ENCODE peak calls at places on chromosomes 7 and 10, in seven cellular contexts. G, D, J, I, T, W and Q are unnamed samples.

GRCh38 chr10:71103969-71104368 is 108.4 kb upstream of the UNC5B start:
- DNase-seq in G (no peak), D (no peak), J (no peak), I (no peak), T (no peak), W (no peak), Q (no peak)

GRCh38 chr7:92557249-92557648 is 28.7 kb downstream of the RBM48 start:
- DNase-seq in G (no peak), D (no peak), J (no peak), I (no peak), T (no peak), W (no peak), Q (no peak)

GRCh38 chr7:24172859-24173258 is 111.1 kb upstream of the NPY start:
- DNase-seq in G (no peak), D (no peak), J (no peak), I (no peak), T (no peak), W (no peak), Q (no peak)

GRCh38 chr10:114367041-114367675 is 37.1 kb downstream of the AFAP1L2 start:
- DNase-seq in G (no peak), D (no peak), J (no peak), I (no peak), T (no peak), W (peak; percentile 52), Q (no peak)

GRCh38 chr10:66627156-66627555 is 298.7 kb upstream of the LRRTM3 start:
- DNase-seq in G (no peak), D (peak; percentile 66), J (peak; percentile 15), I (no peak), T (no peak), W (no peak), Q (peak; percentile 81)

GRCh38 chr10:34916368-34916767 is 101.3 kb upstream of the PARD3 start:
- DNase-seq in G (no peak), D (no peak), J (no peak), I (no peak), T (no peak), W (no peak), Q (no peak)

GRCh38 chr10:12419279-12419847 is 70.0 kb downstream of the CAMK1D start:
- DNase-seq in G (no peak), D (peak; percentile 79), J (peak; percentile 70), I (no peak), T (peak; percentile 29), W (no peak), Q (no peak)

GRCh38 chr10:18214692-18215563 is 74.7 kb downstream of the CACNB2 start:
- DNase-seq in G (no peak), D (no peak), J (peak; percentile 24), I (no peak), T (no peak), W (peak; percentile 33), Q (peak; percentile 70)

GRCh38 chr7:22632674-22633073 is 94.3 kb upstream of the IL6 start:
- DNase-seq in G (no peak), D (no peak), J (no peak), I (no peak), T (no peak), W (no peak), Q (no peak)

DNA sequence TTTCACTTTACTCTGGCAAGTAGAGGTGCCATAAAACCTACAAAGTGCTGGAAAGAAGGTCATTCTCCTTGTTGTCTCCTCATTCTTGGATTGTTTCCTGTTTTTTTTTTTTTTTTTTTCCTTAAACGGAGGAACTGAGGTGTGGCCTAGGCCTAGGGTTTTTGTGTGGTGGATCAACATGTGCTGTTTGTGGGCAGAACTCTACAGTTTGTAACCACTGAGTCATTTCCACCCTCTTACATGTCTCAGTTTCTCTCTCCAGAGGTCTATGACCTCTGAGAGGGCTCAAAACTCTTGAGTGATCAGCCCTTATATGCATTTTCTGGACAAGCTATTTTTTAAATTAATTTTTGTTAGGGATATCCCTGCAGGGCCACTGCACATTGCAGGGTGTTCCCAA is 296.0 kb downstream of the PPP1R3A start:
- DNase-seq in G (no peak), D (no peak), J (no peak), I (no peak), T (no peak), W (no peak), Q (no peak)
- TF ChIP-seq POLR2AphosphoS5 in G (no peak), D (no peak), J (no peak), I (no peak), T (no peak), W (no peak), Q (no peak)

DNA sequence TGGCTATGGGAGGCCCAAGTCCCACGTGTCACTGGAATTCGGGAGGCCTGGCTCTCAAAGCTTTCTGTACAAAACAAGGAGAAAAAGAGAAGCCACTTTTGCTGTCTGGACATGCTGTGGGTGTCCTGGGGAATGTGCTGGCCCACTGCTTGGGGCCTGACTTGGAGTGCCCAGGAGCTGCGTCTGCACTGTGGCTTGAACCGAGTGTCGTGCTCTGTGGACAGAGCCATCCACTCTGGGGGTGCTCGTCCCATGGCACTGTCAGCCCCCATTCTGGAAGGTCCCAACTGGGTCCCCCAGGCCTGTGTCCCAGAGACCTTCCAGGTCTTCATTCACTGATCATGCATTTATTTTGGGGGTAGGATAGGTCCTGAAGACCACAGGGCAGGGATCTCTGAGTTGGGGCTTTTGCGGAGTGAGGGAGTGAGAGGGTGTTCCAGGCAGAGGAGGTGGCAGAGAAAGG is 138.0 kb downstream of the LHPP start:
- DNase-seq in G (no peak), D (no peak), J (no peak), I (no peak), T (peak; percentile 66), W (no peak), Q (no peak)
- TF ChIP-seq POLR2AphosphoS5 in G (no peak), D (no peak), J (no peak), I (no peak), T (no peak), W (no peak), Q (no peak)

GRCh38 chr10:132684164-132684891 is 101.6 kb downstream of the NKX6-2 start:
- DNase-seq in G (no peak), D (no peak), J (peak; percentile 67), I (no peak), T (peak; percentile 41), W (no peak), Q (no peak)

GRCh38 chr10:132685921-132686680 is 99.8 kb downstream of the NKX6-2 start:
- DNase-seq in G (no peak), D (no peak), J (no peak), I (no peak), T (peak; percentile 64), W (no peak), Q (no peak)

GRCh38 chr10:132687893-132688579 is 97.9 kb downstream of the NKX6-2 start:
- DNase-seq in G (no peak), D (no peak), J (no peak), I (no peak), T (peak; percentile 55), W (no peak), Q (no peak)

GRCh38 chr10:132687181-132687892 is 98.6 kb downstream of the NKX6-2 start:
- DNase-seq in G (no peak), D (no peak), J (no peak), I (no peak), T (peak; percentile 59), W (no peak), Q (no peak)

DNA sequence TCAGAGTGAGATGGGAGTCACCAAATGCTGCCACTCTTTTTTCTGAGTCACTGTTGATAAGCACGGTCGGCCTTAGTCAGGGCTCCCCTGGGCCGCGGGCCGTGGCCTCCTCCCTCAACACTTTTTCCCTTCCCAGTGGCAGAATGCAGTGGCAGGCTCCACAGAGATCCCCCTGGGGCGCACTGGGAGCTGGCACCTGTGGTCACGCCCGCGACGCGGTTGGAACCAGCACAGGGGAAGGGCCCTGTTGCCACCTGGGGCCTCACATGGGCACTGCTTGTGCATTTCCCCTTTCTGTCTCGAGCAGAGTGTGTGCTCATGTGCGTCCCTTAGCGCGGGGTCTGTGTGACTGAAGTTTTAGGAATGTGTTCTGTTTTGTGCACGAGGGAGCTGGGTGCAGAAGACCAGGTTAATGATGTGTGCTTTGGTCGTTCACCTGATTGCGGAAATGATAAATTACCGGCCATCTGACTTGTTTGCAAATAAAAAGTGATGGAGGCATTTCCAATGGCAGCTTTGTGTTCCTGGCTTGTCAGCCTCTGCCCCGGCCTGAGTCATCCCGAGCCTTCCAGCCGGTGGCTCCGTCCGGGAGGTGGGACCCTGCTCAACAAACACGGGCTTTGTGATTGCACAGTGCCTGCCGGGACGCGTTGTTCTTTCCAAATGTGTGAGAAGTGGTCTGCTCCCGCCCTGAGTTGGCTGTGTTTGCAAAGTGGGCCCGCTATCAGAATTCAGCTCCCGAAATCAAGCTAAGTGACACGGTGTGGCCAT is 100.6 kb downstream of the NKX6-2 start:
- DNase-seq in G (no peak), D (no peak), J (peak; percentile 73), I (no peak), T (peak; percentile 83), W (peak; percentile 87), Q (no peak)
- TF ChIP-seq POLR2AphosphoS5 in G (no peak), D (no peak), J (no peak), I (no peak), T (no peak), W (peak; percentile 81), Q (no peak)

GRCh38 chr10:29761916-29762315 is 127.1 kb upstream of the SVIL start:
- DNase-seq in G (no peak), D (peak; percentile 42), J (no peak), I (no peak), T (no peak), W (no peak), Q (no peak)
- TF ChIP-seq POLR2AphosphoS5 in G (no peak), D (no peak), J (no peak), I (no peak), T (no peak), W (no peak), Q (no peak)

GRCh38 chr10:58397830-58398229 is 12.6 kb downstream of the TFAM start:
- DNase-seq in G (no peak), D (no peak), J (no peak), I (no peak), T (no peak), W (no peak), Q (no peak)
- TF ChIP-seq POLR2AphosphoS5 in G (peak; percentile 43), D (no peak), J (no peak), I (no peak), T (no peak), W (no peak), Q (no peak)

GRCh38 chr7:75650062-75650461 is 88.7 kb downstream of the HIP1 start:
- DNase-seq in G (no peak), D (no peak), J (no peak), I (no peak), T (no peak), W (no peak), Q (peak; percentile 72)

GRCh38 chr7:75652788-75653187 is 86.0 kb downstream of the HIP1 start:
- DNase-seq in G (no peak), D (no peak), J (no peak), I (no peak), T (no peak), W (no peak), Q (no peak)

GRCh38 chr7:75649462-75649861 is 89.3 kb downstream of the HIP1 start:
- DNase-seq in G (no peak), D (no peak), J (no peak), I (no peak), T (no peak), W (no peak), Q (no peak)

GRCh38 chr7:75647709-75648438 is 90.9 kb downstream of the HIP1 start:
- DNase-seq in G (no peak), D (no peak), J (no peak), I (no peak), T (no peak), W (no peak), Q (no peak)

GRCh38 chr7:75650671-75651070 is 88.1 kb downstream of the HIP1 start:
- DNase-seq in G (no peak), D (no peak), J (no peak), I (no peak), T (peak; percentile 87), W (no peak), Q (no peak)
- TF ChIP-seq POLR2AphosphoS5 in G (no peak), D (no peak), J (no peak), I (no peak), T (peak; percentile 77), W (no peak), Q (no peak)